ENCODE peak calls at places on chromosome 20, in seven cellular contexts. One of them, this sample, is unnamed.
A peak's percentile ranks its signal among the peaks of the same experiment; 100 is the strongest.

GRCh38 chr20:35487479-35487878 is 32.1 kb downstream of the CEP250 start:
- DNase-seq in upper lobe of right lung: no peak
- DNase-seq in colonic mucosa: no peak
- DNase-seq in CD8-positive, alpha-beta memory T cell: no peak
- DNase-seq in GM23248: no peak
- DNase-seq in spleen: no peak
- DNase-seq in right lobe of liver: no peak
- DNase-seq in this sample: peak; percentile 51

GRCh38 chr20:38673731-38674177 is 50.5 kb upstream of the SLC32A1 start:
- DNase-seq in right lobe of liver: no peak
- DNase-seq in upper lobe of right lung: no peak
- DNase-seq in spleen: no peak
- DNase-seq in colonic mucosa: no peak
- DNase-seq in CD8-positive, alpha-beta memory T cell: no peak
- DNase-seq in GM23248: peak; percentile 41
- DNase-seq in this sample: peak; percentile 78

GRCh38 chr20:48599748-48600469 is 227.9 kb downstream of the PREX1 start:
- DNase-seq in spleen: peak; percentile 4
- DNase-seq in CD8-positive, alpha-beta memory T cell: no peak
- DNase-seq in right lobe of liver: no peak
- DNase-seq in upper lobe of right lung: peak; percentile 35
- DNase-seq in GM23248: no peak
- DNase-seq in colonic mucosa: no peak
- DNase-seq in this sample: peak; percentile 56

GRCh38 chr20:57399587-57400261 is 8.5 kb downstream of the RBM38 start:
- DNase-seq in GM23248: no peak
- DNase-seq in colonic mucosa: no peak
- DNase-seq in upper lobe of right lung: no peak
- DNase-seq in right lobe of liver: peak; percentile 64
- DNase-seq in CD8-positive, alpha-beta memory T cell: no peak
- DNase-seq in spleen: peak; percentile 87
- DNase-seq in this sample: no peak

GRCh38 chr20:58340853-58341252 is 31.3 kb downstream of the RAB22A start:
- DNase-seq in GM23248: no peak
- DNase-seq in upper lobe of right lung: no peak
- DNase-seq in colonic mucosa: no peak
- DNase-seq in spleen: no peak
- DNase-seq in CD8-positive, alpha-beta memory T cell: no peak
- DNase-seq in right lobe of liver: no peak
- DNase-seq in this sample: no peak

GRCh38 chr20:62025832-62026563 is 39.7 kb downstream of the TAF4 start:
- DNase-seq in right lobe of liver: no peak
- DNase-seq in spleen: no peak
- DNase-seq in CD8-positive, alpha-beta memory T cell: no peak
- DNase-seq in GM23248: peak; percentile 90
- DNase-seq in colonic mucosa: no peak
- DNase-seq in upper lobe of right lung: no peak
- DNase-seq in this sample: no peak

GRCh38 chr20:61731363-61732181 is 334.1 kb downstream of the TAF4 start:
- DNase-seq in right lobe of liver: no peak
- DNase-seq in upper lobe of right lung: no peak
- DNase-seq in colonic mucosa: no peak
- DNase-seq in CD8-positive, alpha-beta memory T cell: no peak
- DNase-seq in spleen: peak; percentile 57
- DNase-seq in GM23248: peak; percentile 70
- DNase-seq in this sample: peak; percentile 85

GRCh38 chr20:13870349-13870748 is 85.5 kb downstream of the NDUFAF5 start:
- DNase-seq in colonic mucosa: no peak
- DNase-seq in upper lobe of right lung: no peak
- DNase-seq in right lobe of liver: no peak
- DNase-seq in spleen: no peak
- DNase-seq in CD8-positive, alpha-beta memory T cell: no peak
- DNase-seq in GM23248: no peak
- DNase-seq in this sample: no peak

GRCh38 chr20:19757487-19757972 is 528 bp upstream of the RIN2 start:
- DNase-seq in spleen: peak; percentile 88
- DNase-seq in CD8-positive, alpha-beta memory T cell: no peak
- DNase-seq in colonic mucosa: peak; percentile 94
- DNase-seq in GM23248: peak; percentile 89
- DNase-seq in right lobe of liver: peak; percentile 81
- DNase-seq in upper lobe of right lung: peak; percentile 91
- DNase-seq in this sample: peak; percentile 72

GRCh38 chr20:34979366-34980153 is 23.9 kb downstream of the MYH7B start:
- DNase-seq in CD8-positive, alpha-beta memory T cell: no peak
- DNase-seq in spleen: peak; percentile 43
- DNase-seq in GM23248: no peak
- DNase-seq in upper lobe of right lung: no peak
- DNase-seq in right lobe of liver: peak; percentile 12
- DNase-seq in colonic mucosa: peak; percentile 41
- DNase-seq in this sample: peak; percentile 88

GRCh38 chr20:59817846-59818245 is 115.6 kb downstream of the SYCP2 start:
- DNase-seq in right lobe of liver: no peak
- DNase-seq in colonic mucosa: no peak
- DNase-seq in upper lobe of right lung: no peak
- DNase-seq in CD8-positive, alpha-beta memory T cell: no peak
- DNase-seq in GM23248: no peak
- DNase-seq in spleen: peak; percentile 37
- DNase-seq in this sample: peak; percentile 51

GRCh38 chr20:36830791-36831691 is 44.9 kb upstream of the TLDC2 start:
- DNase-seq in CD8-positive, alpha-beta memory T cell: no peak
- DNase-seq in upper lobe of right lung: no peak
- DNase-seq in spleen: peak; percentile 83
- DNase-seq in right lobe of liver: no peak
- DNase-seq in GM23248: peak; percentile 80
- DNase-seq in colonic mucosa: no peak
- DNase-seq in this sample: peak; percentile 75

GRCh38 chr20:39338977-39339376 is 376.8 kb downstream of the DHX35 start:
- DNase-seq in spleen: no peak
- DNase-seq in right lobe of liver: no peak
- DNase-seq in GM23248: peak; percentile 46
- DNase-seq in upper lobe of right lung: no peak
- DNase-seq in colonic mucosa: no peak
- DNase-seq in CD8-positive, alpha-beta memory T cell: no peak
- DNase-seq in this sample: no peak

GRCh38 chr20:53949319-53949839 is 121.0 kb downstream of the BCAS1 start:
- DNase-seq in upper lobe of right lung: peak; percentile 69
- DNase-seq in right lobe of liver: no peak
- DNase-seq in CD8-positive, alpha-beta memory T cell: peak; percentile 86
- DNase-seq in GM23248: peak; percentile 98
- DNase-seq in colonic mucosa: no peak
- DNase-seq in spleen: peak; percentile 90
- DNase-seq in this sample: peak; percentile 96

GRCh38 chr20:4014031-4014474 is 1.3 kb downstream of the RNF24 start:
- DNase-seq in spleen: no peak
- DNase-seq in CD8-positive, alpha-beta memory T cell: peak; percentile 11
- DNase-seq in colonic mucosa: peak; percentile 78
- DNase-seq in right lobe of liver: no peak
- DNase-seq in upper lobe of right lung: no peak
- DNase-seq in GM23248: peak; percentile 90
- DNase-seq in this sample: peak; percentile 78

GRCh38 chr20:3858689-3859088 is 12.1 kb downstream of the MAVS start:
- DNase-seq in upper lobe of right lung: no peak
- DNase-seq in colonic mucosa: no peak
- DNase-seq in spleen: no peak
- DNase-seq in CD8-positive, alpha-beta memory T cell: no peak
- DNase-seq in right lobe of liver: no peak
- DNase-seq in GM23248: no peak
- DNase-seq in this sample: no peak

GRCh38 chr20:60057866-60058807 is 99.9 kb downstream of the CDH26 start:
- DNase-seq in spleen: peak; percentile 89
- DNase-seq in right lobe of liver: no peak
- DNase-seq in GM23248: no peak
- DNase-seq in CD8-positive, alpha-beta memory T cell: peak; percentile 19
- DNase-seq in colonic mucosa: no peak
- DNase-seq in upper lobe of right lung: peak; percentile 73
- DNase-seq in this sample: peak; percentile 76

GRCh38 chr20:62177307-62177706 is 5.5 kb upstream of the MTG2 start:
- DNase-seq in right lobe of liver: peak; percentile 69
- DNase-seq in GM23248: no peak
- DNase-seq in colonic mucosa: no peak
- DNase-seq in upper lobe of right lung: no peak
- DNase-seq in CD8-positive, alpha-beta memory T cell: no peak
- DNase-seq in spleen: peak; percentile 42
- DNase-seq in this sample: peak; percentile 59

GRCh38 chr20:63005862-63006564 is 751 bp downstream of the BHLHE23 start:
- DNase-seq in upper lobe of right lung: no peak
- DNase-seq in CD8-positive, alpha-beta memory T cell: no peak
- DNase-seq in spleen: no peak
- DNase-seq in GM23248: no peak
- DNase-seq in right lobe of liver: no peak
- DNase-seq in colonic mucosa: no peak
- DNase-seq in this sample: no peak

GRCh38 chr20:49132995-49133451 is 55.1 kb downstream of the STAU1 start:
- DNase-seq in colonic mucosa: peak; percentile 43
- DNase-seq in GM23248: peak; percentile 84
- DNase-seq in upper lobe of right lung: no peak
- DNase-seq in right lobe of liver: no peak
- DNase-seq in spleen: no peak
- DNase-seq in CD8-positive, alpha-beta memory T cell: peak; percentile 40
- DNase-seq in this sample: no peak

GRCh38 chr20:10857362-10858070 is 183.7 kb upstream of the JAG1 start:
- DNase-seq in CD8-positive, alpha-beta memory T cell: no peak
- DNase-seq in colonic mucosa: peak; percentile 88
- DNase-seq in upper lobe of right lung: no peak
- DNase-seq in spleen: no peak
- DNase-seq in GM23248: peak; percentile 75
- DNase-seq in right lobe of liver: peak; percentile 29
- DNase-seq in this sample: no peak

GRCh38 chr20:37011147-37011546 is 59.6 kb upstream of the SAMHD1 start:
- DNase-seq in GM23248: no peak
- DNase-seq in colonic mucosa: no peak
- DNase-seq in right lobe of liver: no peak
- DNase-seq in spleen: no peak
- DNase-seq in CD8-positive, alpha-beta memory T cell: no peak
- DNase-seq in upper lobe of right lung: no peak
- DNase-seq in this sample: no peak

GRCh38 chr20:60054716-60055371 is 96.6 kb downstream of the CDH26 start:
- DNase-seq in colonic mucosa: no peak
- DNase-seq in CD8-positive, alpha-beta memory T cell: no peak
- DNase-seq in upper lobe of right lung: no peak
- DNase-seq in spleen: peak; percentile 83
- DNase-seq in right lobe of liver: no peak
- DNase-seq in GM23248: no peak
- DNase-seq in this sample: peak; percentile 70

GRCh38 chr20:17215167-17215566 is 11.7 kb upstream of the PCSK2 start:
- DNase-seq in CD8-positive, alpha-beta memory T cell: no peak
- DNase-seq in colonic mucosa: no peak
- DNase-seq in GM23248: no peak
- DNase-seq in spleen: no peak
- DNase-seq in right lobe of liver: no peak
- DNase-seq in upper lobe of right lung: no peak
- DNase-seq in this sample: no peak

GRCh38 chr20:8547035-8547649 is 415.1 kb downstream of the PLCB1 start:
- DNase-seq in GM23248: no peak
- DNase-seq in spleen: no peak
- DNase-seq in right lobe of liver: no peak
- DNase-seq in upper lobe of right lung: no peak
- DNase-seq in colonic mucosa: no peak
- DNase-seq in CD8-positive, alpha-beta memory T cell: no peak
- DNase-seq in this sample: no peak

DNA sequence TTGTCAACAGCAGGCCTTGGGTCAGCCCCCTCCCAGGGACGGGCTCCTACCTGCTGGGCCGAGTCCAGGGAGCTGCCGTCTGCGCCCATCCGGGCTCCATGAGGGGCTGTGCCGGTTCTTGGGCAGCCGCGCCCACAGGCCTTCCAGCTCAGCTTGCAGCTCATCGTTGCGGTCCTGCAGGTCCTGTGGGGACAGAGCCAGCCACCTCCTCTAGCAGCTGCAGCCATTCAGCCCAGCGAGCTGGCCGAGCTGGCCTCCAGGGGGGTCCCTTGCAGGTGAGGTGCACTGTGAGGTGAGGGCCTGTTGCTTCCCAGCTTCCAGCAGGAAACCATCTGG is 74.4 kb downstream of the GINS1 start:
- DNase-seq in CD8-positive, alpha-beta memory T cell: no peak
- DNase-seq in spleen: peak; percentile 74
- DNase-seq in upper lobe of right lung: no peak
- DNase-seq in colonic mucosa: no peak
- DNase-seq in GM23248: no peak
- DNase-seq in right lobe of liver: no peak
- DNase-seq in this sample: no peak
- H3K4me1 ChIP-seq in CD8-positive, alpha-beta memory T cell: peaks cover 25% of the 10 kb centered on the region
- H3K4me1 ChIP-seq in spleen: peaks cover 19% of the 10 kb centered on the region
- H3K4me1 ChIP-seq in upper lobe of right lung: no peaks in the 10 kb centered on the region
- H3K4me1 ChIP-seq in colonic mucosa: no peaks in the 10 kb centered on the region
- H3K4me1 ChIP-seq in GM23248: peaks cover 11% of the 10 kb centered on the region
- H3K4me1 ChIP-seq in right lobe of liver: no peaks in the 10 kb centered on the region
- H3K4me1 ChIP-seq in this sample: peaks cover 26% of the 10 kb centered on the region

GRCh38 chr20:32474009-32474716 is 111.0 kb downstream of the NOL4L start:
- DNase-seq in colonic mucosa: peak; percentile 56
- DNase-seq in spleen: no peak
- DNase-seq in CD8-positive, alpha-beta memory T cell: no peak
- DNase-seq in upper lobe of right lung: peak; percentile 74
- DNase-seq in GM23248: no peak
- DNase-seq in right lobe of liver: no peak
- DNase-seq in this sample: no peak
- H3K4me3 ChIP-seq in colonic mucosa: peak overlapping the region; percentile 21
- H3K4me3 ChIP-seq in spleen: peak overlapping the region; percentile 17
- H3K4me3 ChIP-seq in CD8-positive, alpha-beta memory T cell: no peak overlapping the region
- H3K4me3 ChIP-seq in upper lobe of right lung: peak overlapping the region; percentile 47
- H3K4me3 ChIP-seq in GM23248: peak overlapping the region; percentile 71
- H3K4me3 ChIP-seq in right lobe of liver: no peak overlapping the region
- H3K4me3 ChIP-seq in this sample: no peak overlapping the region

GRCh38 chr20:43919686-43920403 is 5.2 kb downstream of the TOX2 start:
- DNase-seq in upper lobe of right lung: peak; percentile 5
- DNase-seq in CD8-positive, alpha-beta memory T cell: no peak
- DNase-seq in GM23248: no peak
- DNase-seq in colonic mucosa: no peak
- DNase-seq in spleen: no peak
- DNase-seq in right lobe of liver: no peak
- DNase-seq in this sample: no peak
- H3K9me3 ChIP-seq in upper lobe of right lung: no peaks in the 10 kb centered on the region
- H3K9me3 ChIP-seq in CD8-positive, alpha-beta memory T cell: no peaks in the 10 kb centered on the region
- H3K9me3 ChIP-seq in GM23248: no peaks in the 10 kb centered on the region
- H3K9me3 ChIP-seq in colonic mucosa: no peaks in the 10 kb centered on the region
- H3K9me3 ChIP-seq in spleen: no peaks in the 10 kb centered on the region
- H3K9me3 ChIP-seq in right lobe of liver: no peaks in the 10 kb centered on the region
- H3K9me3 ChIP-seq in this sample: no peaks in the 10 kb centered on the region

DNA sequence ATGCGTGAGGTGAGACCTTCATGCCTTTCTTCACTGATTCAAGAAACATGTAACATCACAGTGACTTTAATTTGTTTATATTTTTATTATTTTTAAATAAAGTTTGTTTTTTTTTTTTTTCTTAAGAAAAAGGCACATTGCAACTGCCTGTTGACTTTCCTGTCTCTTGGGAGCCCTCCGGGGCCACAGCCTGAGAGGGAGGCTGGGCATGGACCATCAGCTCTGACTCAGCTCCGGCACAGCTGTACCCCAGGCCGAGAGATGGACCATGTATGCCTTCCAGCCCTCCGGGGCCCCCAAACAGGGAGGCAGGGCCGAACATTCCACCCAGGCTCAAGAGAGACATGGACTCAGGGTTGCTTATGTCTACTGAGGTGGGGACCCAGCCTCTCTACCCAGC is 99.9 kb downstream of the NFATC2 start:
- DNase-seq in colonic mucosa: no peak
- DNase-seq in CD8-positive, alpha-beta memory T cell: no peak
- DNase-seq in right lobe of liver: no peak
- DNase-seq in upper lobe of right lung: no peak
- DNase-seq in GM23248: no peak
- DNase-seq in spleen: no peak
- DNase-seq in this sample: no peak
- H3K4me1 ChIP-seq in colonic mucosa: no peaks in the 10 kb centered on the region
- H3K4me1 ChIP-seq in CD8-positive, alpha-beta memory T cell: peaks cover 22% of the 10 kb centered on the region
- H3K4me1 ChIP-seq in right lobe of liver: peaks cover 11% of the 10 kb centered on the region
- H3K4me1 ChIP-seq in upper lobe of right lung: peaks cover 8% of the 10 kb centered on the region
- H3K4me1 ChIP-seq in GM23248: peaks cover 18% of the 10 kb centered on the region
- H3K4me1 ChIP-seq in spleen: peaks cover 38% of the 10 kb centered on the region
- H3K4me1 ChIP-seq in this sample: peaks cover 15% of the 10 kb centered on the region